ENCODE peak calls at places on chromosomes 12 and 14, in five cellular contexts. P, J, U, M and G are unnamed samples. For H3K27me3, the result is how much of the 10 kb centered on the place peaks cover.

GRCh38 chr12:90407841-90408240 is 547.1 kb downstream of the CCER1 start:
- DNase-seq in P (no peak), J (no peak), U (no peak), M (no peak), G (peak)

GRCh38 chr12:101780599-101780998 is 41.3 kb upstream of the SYCP3 start:
- DNase-seq in P (no peak), J (no peak), U (no peak), M (no peak), G (no peak)

GRCh38 chr14:61476737-61477410 is 155.5 kb downstream of the PRKCH start:
- DNase-seq in P (peak), J (peak), U (no peak), M (peak), G (no peak)

GRCh38 chr14:69657961-69658360 is 46.6 kb downstream of the SUSD6 start:
- DNase-seq in P (no peak), J (no peak), U (peak), M (no peak), G (peak)

GRCh38 chr12:108312885-108313203 is 26.3 kb downstream of the CMKLR1 start:
- DNase-seq in P (no peak), J (peak), U (no peak), M (no peak), G (no peak)

GRCh38 chr12:123064885-123065619 is 84.6 kb downstream of the ARL6IP4 start:
- DNase-seq in P (no peak), J (no peak), U (no peak), M (no peak), G (no peak)

GRCh38 chr12:50661300-50662120 is 102.4 kb upstream of the ATF1 start:
- DNase-seq in P (no peak), J (no peak), U (no peak), M (no peak), G (no peak)

GRCh38 chr12:17588968-17589367 is 501.0 kb downstream of the RERGL start:
- DNase-seq in P (no peak), J (no peak), U (peak), M (no peak), G (peak)

GRCh38 chr12:57605308-57606015 is 838 bp downstream of the DTX3 start:
- DNase-seq in P (no peak), J (no peak), U (peak), M (no peak), G (peak)

GRCh38 chr12:104971276-104971675 is 13.2 kb upstream of the SLC41A2 start:
- DNase-seq in P (no peak), J (no peak), U (no peak), M (no peak), G (no peak)

GRCh38 chr14:59964251-59965007 is 44.5 kb downstream of the LRRC9 start:
- DNase-seq in P (no peak), J (no peak), U (peak), M (no peak), G (no peak)

GRCh38 chr12:11724888-11725310 is 75.4 kb downstream of the ETV6 start:
- DNase-seq in P (no peak), J (no peak), U (no peak), M (no peak), G (no peak)

GRCh38 chr12:83866477-83866876 is 1046.1 kb downstream of the SLC6A15 start:
- DNase-seq in P (no peak), J (no peak), U (no peak), M (no peak), G (no peak)

GRCh38 chr14:84825481-84825880 is 704.5 kb upstream of the FLRT2 start:
- DNase-seq in P (peak), J (no peak), U (no peak), M (no peak), G (no peak)

GRCh38 chr14:68691031-68691864 is 101.6 kb downstream of the ZFP36L1 start:
- DNase-seq in P (no peak), J (peak), U (peak), M (no peak), G (peak)

GRCh38 chr14:51873221-51873893 is 12.9 kb downstream of the GNG2 start:
- DNase-seq in P (peak), J (no peak), U (no peak), M (no peak), G (no peak)

GRCh38 chr12:122116707-122117535 is 38.4 kb downstream of the MLXIP start:
- DNase-seq in P (no peak), J (no peak), U (peak), M (no peak), G (no peak)

GRCh38 chr14:92565718-92566115 is 52.1 kb downstream of the RIN3 start:
- DNase-seq in P (no peak), J (no peak), U (no peak), M (no peak), G (no peak)

GRCh38 chr12:100473050-100473715 is 483 bp upstream of the NR1H4 start:
- DNase-seq in P (peak), J (no peak), U (no peak), M (no peak), G (no peak)

GRCh38 chr12:81963651-81964050 is 204.5 kb upstream of the PPFIA2 start:
- DNase-seq in P (no peak), J (no peak), U (no peak), M (no peak), G (no peak)

GRCh38 chr12:54980341-54980740 is 4.2 kb downstream of the TESPA1 start:
- DNase-seq in P (no peak), J (no peak), U (no peak), M (no peak), G (no peak)

GRCh38 chr14:65170768-65171251 is 68.5 kb upstream of the MAX start:
- DNase-seq in P (no peak), J (no peak), U (peak), M (peak), G (peak)

GRCh38 chr12:7060353-7060954 is at the start of gene C1S:
- DNase-seq in P (peak), J (peak), U (peak), M (no peak), G (peak)

GRCh38 chr12:102474438-102475064 is 5.8 kb downstream of the IGF1 start:
- DNase-seq in P (peak), J (no peak), U (no peak), M (no peak), G (no peak)

GRCh38 chr12:98653866-98654493 is 8.9 kb downstream of the APAF1 start:
- DNase-seq in P (no peak), J (no peak), U (no peak), M (no peak), G (peak)

GRCh38 chr12:108207791-108208730 is 79.0 kb downstream of the WSCD2 start:
- DNase-seq in P (no peak), J (no peak), U (peak), M (no peak), G (no peak)

GRCh38 chr12:111598637-111599458 is at the start of gene ATXN2:
- DNase-seq in P (no peak), J (peak), U (peak), M (peak), G (peak)

GRCh38 chr12:1634590-1635191 is 5.7 kb downstream of the WNT5B start:
- DNase-seq in P (no peak), J (peak), U (peak), M (peak), G (peak)

GRCh38 chr14:50423529-50423928 is 26.8 kb upstream of the CDKL1 start:
- DNase-seq in P (no peak), J (no peak), U (no peak), M (no peak), G (no peak)

GRCh38 chr14:89226789-89227489 is 190.1 kb downstream of the FOXN3 start:
- DNase-seq in P (no peak), J (peak), U (no peak), M (no peak), G (no peak)

GRCh38 chr12:71392521-71393145 is 47.0 kb upstream of the LGR5 start:
- DNase-seq in P (peak), J (no peak), U (peak), M (no peak), G (peak)

GRCh38 chr12:98371419-98371818 is 144.0 kb upstream of the TMPO start:
- DNase-seq in P (no peak), J (no peak), U (no peak), M (no peak), G (no peak)

GRCh38 chr14:38818555-38818954 is 284.5 kb downstream of the SEC23A start:
- DNase-seq in P (no peak), J (no peak), U (no peak), M (no peak), G (no peak)

GRCh38 chr14:62885451-62885850 is 159.8 kb downstream of the KCNH5 start:
- DNase-seq in P (no peak), J (no peak), U (no peak), M (no peak), G (no peak)

GRCh38 chr14:90456551-90456950 is 59.7 kb downstream of the CALM1 start:
- DNase-seq in P (no peak), J (no peak), U (no peak), M (no peak), G (no peak)

DNA sequence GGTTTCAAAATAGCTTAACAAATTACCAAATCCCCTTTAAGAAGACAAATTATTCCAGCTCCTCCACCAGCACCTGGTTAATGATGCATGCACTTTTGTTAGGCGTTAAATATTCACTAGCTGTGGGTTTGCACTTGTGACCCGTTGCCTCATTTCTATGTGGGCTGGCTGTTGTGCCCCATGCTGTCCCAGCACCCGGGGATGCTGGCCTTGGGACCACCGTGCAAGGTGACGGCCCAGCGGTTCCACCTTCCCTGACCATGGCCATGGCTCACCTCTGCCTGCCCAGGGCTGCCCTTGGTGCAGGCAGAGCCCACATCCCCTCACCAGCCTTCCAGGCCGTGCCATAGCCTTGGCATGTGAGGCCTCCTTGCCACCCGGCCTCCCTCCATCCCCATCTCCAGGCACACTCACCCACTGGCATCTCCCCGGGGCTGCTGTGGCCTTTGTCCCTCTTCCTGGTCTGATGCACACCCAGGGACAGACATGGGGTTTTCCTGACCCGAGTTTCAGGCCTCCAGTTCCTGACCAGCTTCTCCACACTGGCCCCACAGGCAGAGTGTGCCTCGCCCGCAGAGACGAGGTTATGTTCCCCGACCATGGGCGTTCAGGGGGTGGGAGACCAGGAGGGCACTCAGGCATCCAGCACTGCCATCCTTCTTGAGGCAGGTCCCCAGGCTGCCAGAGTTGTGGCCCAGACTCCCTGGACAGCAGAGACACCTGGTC is 20.4 kb upstream of the C14orf180 start:
- DNase-seq in P (peak), J (peak), U (peak), M (no peak), G (no peak)
- H3K27me3 ChIP-seq in P (half or more), J (under half), U (under half), M (under half), G (under half)

GRCh38 chr14:76956253-76957090 is 72.0 kb downstream of the IRF2BPL start:
- DNase-seq in P (peak), J (peak), U (peak), M (peak), G (peak)
- H3K27me3 ChIP-seq in P (under half), J (under half), U (under half), M (under half), G (under half)

GRCh38 chr14:100088226-100088625 is 23.0 kb downstream of the EVL start:
- DNase-seq in P (no peak), J (no peak), U (no peak), M (no peak), G (no peak)
- H3K27me3 ChIP-seq in P (under half), J (under half), U (under half), M (under half), G (under half)

GRCh38 chr14:94365624-94366023 is 22.8 kb downstream of the SERPINA1 start:
- DNase-seq in P (no peak), J (no peak), U (no peak), M (no peak), G (no peak)
- H3K27me3 ChIP-seq in P (under half), J (under half), U (under half), M (under half), G (under half)

GRCh38 chr14:56115471-56115870 is 2.7 kb upstream of the PELI2 start:
- DNase-seq in P (no peak), J (no peak), U (no peak), M (no peak), G (no peak)
- H3K27me3 ChIP-seq in P (under half), J (under half), U (under half), M (under half), G (under half)

GRCh38 chr12:106082216-106083175 is 56.3 kb downstream of the NUAK1 start:
- DNase-seq in P (no peak), J (peak), U (no peak), M (no peak), G (no peak)
- H3K27me3 ChIP-seq in P (under half), J (under half), U (under half), M (under half), G (under half)